ENCODE peak calls at places on chromosomes 3 and 15, in seven cellular contexts. V is fibroblast of lung, F is heart right ventricle, R is tibial nerve, G is fibroblast of pulmonary artery, L is adrenal gland, X is testis. U is an unnamed sample.

GRCh38 chr3:43638594-43639447 is 17.0 kb upstream of the ANO10 start:
- DNase-seq in V (peak; percentile 39), F (no peak), R (no peak), G (no peak), L (no peak), X (no peak), U (peak; percentile 46)

GRCh38 chr3:110265302-110265701 is 806.3 kb upstream of the NECTIN3 start:
- DNase-seq in V (no peak), F (no peak), R (no peak), G (no peak), L (no peak), X (no peak), U (no peak)

GRCh38 chr3:120839120-120839519 is 68.9 kb upstream of the STXBP5L start:
- DNase-seq in V (no peak), F (no peak), R (no peak), G (no peak), L (no peak), X (no peak), U (no peak)

GRCh38 chr15:22895465-22896190 is 57.2 kb downstream of the NIPA2 start:
- DNase-seq in V (peak; percentile 29), F (no peak), R (no peak), G (peak; percentile 10), L (no peak), X (no peak), U (peak; percentile 78)

GRCh38 chr15:48723964-48724363 is 78.5 kb upstream of the FBN1 start:
- DNase-seq in V (no peak), F (no peak), R (no peak), G (no peak), L (no peak), X (no peak), U (no peak)

GRCh38 chr3:24641628-24642027 is 147.0 kb upstream of the THRB start:
- DNase-seq in V (no peak), F (no peak), R (no peak), G (no peak), L (no peak), X (no peak), U (no peak)

GRCh38 chr3:9497821-9498565 is 55.6 kb downstream of the LHFPL4 start:
- DNase-seq in V (no peak), F (no peak), R (no peak), G (no peak), L (no peak), X (no peak), U (no peak)

GRCh38 chr3:178382388-178383061 is 153.7 kb upstream of the KCNMB2 start:
- DNase-seq in V (peak; percentile 94), F (no peak), R (no peak), G (peak; percentile 77), L (peak; percentile 35), X (no peak), U (peak; percentile 95)

GRCh38 chr15:65920121-65920520 is 50.8 kb downstream of the RAB11A start:
- DNase-seq in V (no peak), F (no peak), R (no peak), G (no peak), L (no peak), X (no peak), U (no peak)

GRCh38 chr15:24766511-24767133 is 91.0 kb downstream of the NPAP1 start:
- DNase-seq in V (no peak), F (no peak), R (no peak), G (no peak), L (no peak), X (no peak), U (no peak)

GRCh38 chr3:191170097-191170496 is 28.9 kb upstream of the OSTN start:
- DNase-seq in V (no peak), F (no peak), R (no peak), G (no peak), L (no peak), X (no peak), U (no peak)

GRCh38 chr3:132255041-132255745 is 62.0 kb upstream of the ACP3 start:
- DNase-seq in V (peak; percentile 75), F (no peak), R (no peak), G (peak; percentile 83), L (no peak), X (no peak), U (peak; percentile 72)

GRCh38 chr3:194861375-194861774 is 175.7 kb downstream of the FAM43A start:
- DNase-seq in V (no peak), F (no peak), R (no peak), G (no peak), L (no peak), X (no peak), U (no peak)

GRCh38 chr3:28791713-28792255 is 443.2 kb upstream of the AZI2 start:
- DNase-seq in V (no peak), F (no peak), R (no peak), G (no peak), L (no peak), X (no peak), U (peak; percentile 28)

GRCh38 chr3:851098-851790 is 241.6 kb upstream of the CNTN6 start:
- DNase-seq in V (no peak), F (no peak), R (no peak), G (no peak), L (no peak), X (no peak), U (no peak)

GRCh38 chr15:52710050-52710709 is 31.0 kb upstream of the ATOSA start:
- DNase-seq in V (no peak), F (no peak), R (no peak), G (no peak), L (no peak), X (no peak), U (no peak)

GRCh38 chr3:127998596-127998995 is 53.6 kb upstream of the SEC61A1 start:
- DNase-seq in V (no peak), F (no peak), R (no peak), G (no peak), L (no peak), X (no peak), U (no peak)

GRCh38 chr3:30607032-30607833 is 832 bp downstream of the TGFBR2 start:
- DNase-seq in V (peak; percentile 50), F (peak; percentile 79), R (peak; percentile 66), G (peak; percentile 57), L (peak; percentile 74), X (peak; percentile 72), U (peak; percentile 58)

GRCh38 chr3:59880717-59881116 is 830.9 kb upstream of the CFAP20DC start:
- DNase-seq in V (no peak), F (no peak), R (no peak), G (no peak), L (no peak), X (no peak), U (no peak)

GRCh38 chr15:49436786-49437185 is 13.7 kb downstream of the FGF7 start:
- DNase-seq in V (no peak), F (no peak), R (no peak), G (no peak), L (no peak), X (no peak), U (no peak)

DNA sequence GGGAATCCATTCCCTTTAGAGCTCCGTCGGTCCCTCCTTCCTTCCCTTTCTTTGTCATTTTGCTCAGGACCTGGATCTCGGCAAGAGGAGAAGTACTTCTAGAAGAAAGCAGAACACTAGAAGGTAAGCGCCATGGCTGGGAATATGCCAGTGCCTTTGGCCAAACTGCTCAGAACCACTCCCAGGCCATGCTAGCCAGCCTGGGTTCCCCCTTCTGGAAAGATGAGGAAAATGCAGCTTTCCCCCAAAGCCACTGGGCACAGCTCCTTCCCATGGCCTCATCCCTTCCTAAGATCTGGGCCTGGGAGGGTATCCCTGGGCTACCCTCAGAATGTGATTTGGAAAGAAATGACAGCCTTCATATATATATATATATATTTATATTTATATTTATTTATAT is 6.3 kb upstream of the ISL2 start:
- DNase-seq in V (peak; percentile 66), F (peak; percentile 38), R (peak; percentile 55), G (peak; percentile 71), L (peak; percentile 74), X (peak; percentile 72), U (peak; percentile 75)
- TF ChIP-seq CTCF in V (peak; percentile 79), F (peak; percentile 70), R (peak; percentile 33), G (peak; percentile 74), L (peak; percentile 67), X (peak; percentile 23), U (peak; percentile 89)

DNA sequence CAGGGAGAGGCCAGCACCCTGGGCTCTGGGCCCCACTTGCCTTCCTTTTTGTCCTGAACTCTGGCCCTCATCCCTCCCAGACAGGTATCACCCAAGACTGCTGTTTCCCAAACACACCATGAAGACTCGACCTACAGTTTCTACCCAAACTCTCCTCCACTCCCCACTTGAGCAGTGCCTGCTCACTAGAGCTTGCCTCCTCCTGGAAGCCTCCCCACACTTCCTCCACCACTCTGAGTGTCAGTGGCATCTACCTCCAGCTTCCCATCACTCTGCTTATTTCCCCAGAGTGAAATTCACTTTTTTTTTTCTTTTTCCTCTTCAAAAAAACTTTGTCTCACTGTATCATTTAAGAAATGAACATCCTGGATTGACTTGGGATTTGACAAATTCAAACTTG is 62.5 kb downstream of the IQSEC1 start:
- DNase-seq in V (no peak), F (no peak), R (no peak), G (no peak), L (no peak), X (no peak), U (no peak)
- H3K4me3 ChIP-seq in V (no peak overlapping the region), F (no peak overlapping the region), R (no peak overlapping the region), G (no peak overlapping the region), L (no peak overlapping the region), X (no peak overlapping the region), U (no peak overlapping the region)

DNA sequence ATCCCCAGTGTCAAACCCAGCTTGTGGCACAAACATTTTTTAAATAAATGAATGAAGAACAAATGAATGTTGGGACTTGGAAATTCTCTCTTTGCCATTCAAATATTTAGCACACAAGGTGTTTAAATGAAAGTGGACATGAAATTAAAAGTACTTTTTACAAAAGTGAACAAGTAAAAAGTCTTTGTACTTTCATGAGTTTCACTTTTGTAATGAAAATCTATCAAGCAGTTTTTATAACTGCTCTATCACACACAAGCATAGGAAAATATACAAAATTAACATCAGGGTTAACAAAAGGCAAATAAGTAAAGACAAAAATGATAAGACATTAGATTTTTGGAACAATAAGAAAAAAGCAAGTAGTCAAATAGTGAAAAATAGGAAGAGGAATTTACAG is 83.9 kb upstream of the ARL6 start:
- DNase-seq in V (no peak), F (no peak), R (no peak), G (no peak), L (no peak), X (no peak), U (no peak)
- TF ChIP-seq CTCF in V (no peak), F (no peak), R (no peak), G (no peak), L (no peak), X (no peak), U (no peak)

DNA sequence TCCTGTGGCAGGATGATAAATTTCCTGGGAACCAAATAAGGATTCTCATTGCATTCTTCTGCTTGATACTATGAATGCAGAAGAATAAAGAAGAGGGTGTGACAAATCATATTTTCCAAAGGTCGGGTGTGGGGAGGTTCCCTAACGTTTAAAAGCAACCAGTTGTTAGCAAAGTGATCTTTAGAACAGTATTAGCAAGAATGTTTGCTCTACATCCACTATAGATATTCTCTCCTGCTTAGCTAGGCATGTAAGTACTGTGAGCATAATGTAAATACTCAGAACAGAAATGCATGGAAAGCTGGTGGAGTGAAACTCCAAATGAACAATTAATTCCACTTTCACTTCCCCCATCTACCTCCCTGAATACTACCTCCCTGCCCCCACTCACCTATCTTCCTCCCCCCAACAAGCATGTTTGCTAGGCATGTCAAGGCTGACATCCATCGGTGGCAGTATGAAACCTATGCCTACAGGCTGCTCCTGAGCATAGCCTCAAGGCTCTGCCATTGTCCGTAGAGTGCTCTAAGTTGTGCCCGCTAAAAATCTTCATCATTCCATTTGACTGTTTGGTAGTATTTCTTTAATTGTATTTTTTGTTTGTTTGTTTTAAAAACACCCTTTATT is 329.7 kb downstream of the TIGIT start:
- DNase-seq in V (no peak), F (no peak), R (no peak), G (no peak), L (no peak), X (no peak), U (peak; percentile 41)
- H3K4me3 ChIP-seq in V (peak overlapping the region; percentile 54), F (peak overlapping the region; percentile 49), R (peak overlapping the region; percentile 31), G (peak overlapping the region; percentile 62), L (peak overlapping the region; percentile 30), X (peak overlapping the region; percentile 56), U (peak overlapping the region; percentile 53)